ENCODE peak calls at places on chromosomes 2 and 18, in six cellular contexts. T is endothelial cell of umbilical vein, N is A549, X is HepG2, I is GM12878, V is K562. C is an unnamed sample.
A peak's percentile ranks its signal among the peaks of the same experiment; 100 is the strongest.

GRCh38 chr2:155377931-155378444 is 679.5 kb downstream of the KCNJ3 start:
- DNase-seq in V (no peak), X (no peak), T (peak; percentile 95), I (no peak), N (no peak), C (no peak)

GRCh38 chr2:201872576-201872975 is 66.2 kb downstream of the CDK15 start:
- DNase-seq in T (no peak), V (no peak), N (no peak), X (no peak), I (no peak), C (no peak)

GRCh38 chr2:150859162-150859561 is 371.7 kb upstream of the RND3 start:
- DNase-seq in V (peak; percentile 9), X (no peak), N (no peak), I (no peak), T (no peak), C (no peak)

GRCh38 chr2:172052000-172052983 is 33.0 kb upstream of the DLX1 start:
- DNase-seq in X (peak; percentile 98), T (peak; percentile 87), I (no peak), V (no peak), N (no peak), C (no peak)

GRCh38 chr18:34117319-34117718 is 107.4 kb downstream of the NOL4 start:
- DNase-seq in N (no peak), I (no peak), T (no peak), V (no peak), X (no peak), C (no peak)

GRCh38 chr2:98911376-98912154 is 24.5 kb downstream of the CRACDL start:
- DNase-seq in N (no peak), X (peak; percentile 71), T (no peak), I (no peak), V (no peak), C (no peak)

GRCh38 chr2:38709515-38710194 is 41.5 kb downstream of the SRSF7 start:
- DNase-seq in I (peak; percentile 35), N (no peak), V (no peak), X (no peak), T (no peak), C (no peak)

GRCh38 chr2:36507408-36507812 is 90.6 kb downstream of the FEZ2 start:
- DNase-seq in I (no peak), X (peak; percentile 79), V (peak; percentile 56), N (peak; percentile 72), T (peak; percentile 64), C (peak; percentile 62)

GRCh38 chr2:95208101-95208500 is 780 bp downstream of the ZNF892 start:
- DNase-seq in T (no peak), N (no peak), X (no peak), I (no peak), V (no peak), C (no peak)

GRCh38 chr2:236743623-236744280 is 174.1 kb downstream of the ACKR3 start:
- DNase-seq in X (no peak), T (peak; percentile 68), I (no peak), V (no peak), N (no peak), C (no peak)

GRCh38 chr2:233556756-233557736 is 9.5 kb downstream of the USP40 start:
- DNase-seq in V (no peak), T (peak; percentile 34), N (peak; percentile 84), X (no peak), I (no peak), C (peak; percentile 91)

GRCh38 chr2:148936857-148937450 is 61.9 kb downstream of the KIF5C start:
- DNase-seq in V (no peak), T (no peak), X (no peak), N (peak; percentile 9), I (no peak), C (peak; percentile 12)

GRCh38 chr2:28780496-28780895 is 28.9 kb downstream of the PPP1CB start:
- DNase-seq in V (no peak), I (no peak), X (no peak), T (no peak), N (no peak), C (no peak)

GRCh38 chr18:35042389-35043066 is 1.3 kb downstream of the MAPRE2 start:
- DNase-seq in X (no peak), V (no peak), N (no peak), I (no peak), T (peak; percentile 87), C (no peak)

GRCh38 chr2:1750935-1751767 is 6.8 kb upstream of the PXDN start:
- DNase-seq in T (peak; percentile 68), I (no peak), X (peak; percentile 28), V (peak; percentile 36), N (peak; percentile 74), C (peak; percentile 72)

GRCh38 chr2:37786153-37786809 is 114.8 kb upstream of the CDC42EP3 start:
- DNase-seq in I (no peak), N (no peak), T (no peak), V (no peak), X (no peak), C (no peak)

GRCh38 chr2:10269291-10269690 is 33.4 kb upstream of the HPCAL1 start:
- DNase-seq in X (no peak), I (no peak), N (no peak), V (no peak), T (no peak), C (no peak)

GRCh38 chr2:120254178-120254577 is 1.5 kb downstream of the RALB start:
- DNase-seq in T (peak; percentile 56), N (no peak), X (no peak), V (no peak), I (no peak), C (no peak)
- TF ChIP-seq MYC in T (no peak), N (no peak), X (no peak), V (no peak), I (no peak), C (no peak)

GRCh38 chr2:69718338-69718965 is 23.5 kb upstream of the ANXA4 start:
- DNase-seq in V (no peak), I (no peak), X (no peak), T (no peak), N (no peak), C (no peak)

GRCh38 chr2:69720404-69720803 is 21.5 kb upstream of the ANXA4 start:
- DNase-seq in I (no peak), T (peak; percentile 31), N (no peak), X (no peak), V (peak; percentile 22), C (no peak)

GRCh38 chr2:69723791-69724190 is 18.1 kb upstream of the ANXA4 start:
- DNase-seq in N (no peak), V (no peak), T (no peak), I (no peak), X (no peak), C (no peak)

GRCh38 chr2:69717902-69718301 is 24.0 kb upstream of the ANXA4 start:
- DNase-seq in T (no peak), V (no peak), X (no peak), I (no peak), N (peak; percentile 37), C (no peak)

DNA sequence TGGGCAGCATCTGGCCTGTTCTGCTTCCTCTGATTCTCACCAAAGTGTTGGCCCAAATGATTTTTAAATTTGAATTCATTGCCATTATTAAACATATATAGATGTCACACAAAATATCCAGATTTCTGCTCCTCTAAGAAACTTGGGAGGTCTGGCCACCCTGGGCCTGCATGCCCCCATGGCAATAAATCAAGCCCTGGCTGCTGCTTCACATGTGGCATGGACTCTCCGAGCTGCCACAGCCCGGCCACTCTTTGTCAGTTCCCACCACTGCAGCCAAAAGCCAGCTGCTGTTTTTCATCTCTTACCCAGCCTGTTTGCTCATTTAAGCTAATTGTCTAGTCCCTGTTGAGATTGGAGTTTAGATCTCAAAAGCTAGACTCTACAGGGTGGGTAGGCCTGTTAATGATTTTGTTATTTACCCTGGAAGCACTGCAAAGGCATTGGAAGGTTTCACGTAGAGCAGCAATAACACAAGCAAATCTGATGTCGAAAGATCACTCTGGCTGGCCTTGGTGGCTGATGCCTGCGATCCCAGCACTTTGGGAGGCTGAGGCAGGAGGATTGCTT is 20.9 kb upstream of the ANXA4 start:
- DNase-seq in I (no peak), T (no peak), X (no peak), N (no peak), V (no peak), C (no peak)
- TF ChIP-seq MAX in I (no peak), T (no peak), X (no peak), N (no peak), V (no peak), C (no peak)

GRCh38 chr2:61558160-61558559 is 20.0 kb upstream of the XPO1 start:
- DNase-seq in V (no peak), T (no peak), N (no peak), X (no peak), I (no peak), C (no peak)

GRCh38 chr2:61554604-61555003 is 16.4 kb upstream of the XPO1 start:
- DNase-seq in X (no peak), T (no peak), N (no peak), I (no peak), V (no peak), C (no peak)

GRCh38 chr2:61562615-61563014 is 24.5 kb upstream of the XPO1 start:
- DNase-seq in T (no peak), X (no peak), V (no peak), I (no peak), N (no peak), C (no peak)

DNA sequence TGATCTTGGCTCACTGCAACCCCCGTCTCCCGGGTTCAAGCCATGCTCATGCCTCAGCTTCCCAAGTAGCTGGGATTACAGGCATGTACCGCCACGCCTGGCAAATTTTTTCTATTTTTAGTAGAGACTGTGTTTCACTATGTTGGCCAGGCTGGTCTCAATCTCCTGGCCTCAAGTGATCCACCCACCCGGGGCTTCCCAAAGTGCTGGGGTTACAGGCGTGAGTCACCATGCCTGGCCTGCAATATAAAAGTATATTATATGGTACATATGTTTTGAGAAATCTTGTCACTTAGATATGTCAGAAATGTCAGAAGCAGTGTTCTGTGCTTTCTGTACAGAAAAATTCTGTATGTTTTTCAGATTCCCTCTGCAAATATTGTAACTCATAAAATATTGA is 19.2 kb upstream of the XPO1 start:
- DNase-seq in I (no peak), N (no peak), V (no peak), X (no peak), T (no peak), C (no peak)
- TF ChIP-seq POLR2A in I (no peak), N (no peak), V (no peak), X (no peak), T (no peak), C (no peak)

DNA sequence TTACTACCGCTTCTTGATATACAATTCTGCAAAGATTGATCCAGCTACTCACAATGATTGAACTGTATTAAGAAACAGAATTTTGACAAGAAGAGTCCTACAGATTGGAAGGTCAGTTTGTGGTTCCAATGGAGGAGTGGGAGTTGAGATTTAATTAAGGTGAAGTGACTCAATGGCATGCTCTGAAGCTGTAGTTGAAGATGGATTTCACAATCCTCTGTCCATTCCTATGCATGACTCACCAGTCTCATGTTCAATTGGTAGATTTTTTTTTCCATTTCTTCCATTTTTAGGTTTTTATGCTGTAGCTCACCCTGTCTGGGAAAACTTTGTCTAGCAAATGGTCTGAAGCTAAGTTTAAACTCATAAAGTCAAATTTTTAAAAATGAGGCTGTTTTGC is 83.3 kb downstream of the DPP4 start:
- DNase-seq in T (no peak), N (peak; percentile 32), X (peak; percentile 62), I (no peak), V (no peak), C (peak; percentile 55)
- TF ChIP-seq MYC in T (no peak), N (no peak), X (no peak), I (no peak), V (no peak), C (peak; percentile 53)

C was measured in NB4.